ENCODE peak calls at places on chromosomes 4 and X, in seven cellular contexts. Q is IMR-90, M is suprapubic skin, F is transverse colon, D is endothelial cell of umbilical vein, U is breast epithelium, Y is GM12878. R is an unnamed sample.
A peak's percentile ranks its signal among the peaks of the same experiment; 100 is the strongest.

GRCh38 chr4:121030151-121030550 is 42.2 kb downstream of the NDNF start:
- DNase-seq in Q (no peak), M (no peak), F (no peak), D (no peak), U (no peak), Y (no peak), R (no peak)

GRCh38 chr4:41882622-41883347 is 52.4 kb upstream of the TMEM33 start:
- DNase-seq in Q (peak; percentile 23), M (no peak), F (no peak), D (peak; percentile 35), U (peak; percentile 54), Y (no peak), R (peak; percentile 39)

GRCh38 chr4:61428950-61429349 is 228.8 kb downstream of the ADGRL3 start:
- DNase-seq in Q (no peak), M (no peak), F (no peak), D (no peak), U (no peak), Y (no peak), R (no peak)

GRCh38 chrX:42602136-42602535 is 175.8 kb downstream of the PPP1R2C start:
- DNase-seq in Q (no peak), M (no peak), F (no peak), D (no peak), U (no peak), Y (no peak), R (no peak)

GRCh38 chr4:140281828-140282227 is 91.6 kb upstream of the SCOC start:
- DNase-seq in Q (peak; percentile 22), M (no peak), F (no peak), D (peak; percentile 29), U (no peak), Y (no peak), R (no peak)

GRCh38 chr4:2356123-2357069 is 62.0 kb downstream of the ZFYVE28 start:
- DNase-seq in Q (no peak), M (peak; percentile 35), F (peak; percentile 4), D (no peak), U (peak; percentile 31), Y (no peak), R (no peak)

GRCh38 chr4:173009129-173009823 is 159.3 kb upstream of the GALNT7 start:
- DNase-seq in Q (peak; percentile 76), M (no peak), F (no peak), D (no peak), U (no peak), Y (no peak), R (no peak)

GRCh38 chrX:37746951-37747350 is 32.9 kb upstream of the CYBB start:
- DNase-seq in Q (no peak), M (no peak), F (no peak), D (no peak), U (no peak), Y (no peak), R (no peak)

GRCh38 chrX:127317159-127317558 is 497.6 kb downstream of the PRR32 start:
- DNase-seq in Q (no peak), M (no peak), F (no peak), D (no peak), U (no peak), Y (no peak), R (no peak)

DNA sequence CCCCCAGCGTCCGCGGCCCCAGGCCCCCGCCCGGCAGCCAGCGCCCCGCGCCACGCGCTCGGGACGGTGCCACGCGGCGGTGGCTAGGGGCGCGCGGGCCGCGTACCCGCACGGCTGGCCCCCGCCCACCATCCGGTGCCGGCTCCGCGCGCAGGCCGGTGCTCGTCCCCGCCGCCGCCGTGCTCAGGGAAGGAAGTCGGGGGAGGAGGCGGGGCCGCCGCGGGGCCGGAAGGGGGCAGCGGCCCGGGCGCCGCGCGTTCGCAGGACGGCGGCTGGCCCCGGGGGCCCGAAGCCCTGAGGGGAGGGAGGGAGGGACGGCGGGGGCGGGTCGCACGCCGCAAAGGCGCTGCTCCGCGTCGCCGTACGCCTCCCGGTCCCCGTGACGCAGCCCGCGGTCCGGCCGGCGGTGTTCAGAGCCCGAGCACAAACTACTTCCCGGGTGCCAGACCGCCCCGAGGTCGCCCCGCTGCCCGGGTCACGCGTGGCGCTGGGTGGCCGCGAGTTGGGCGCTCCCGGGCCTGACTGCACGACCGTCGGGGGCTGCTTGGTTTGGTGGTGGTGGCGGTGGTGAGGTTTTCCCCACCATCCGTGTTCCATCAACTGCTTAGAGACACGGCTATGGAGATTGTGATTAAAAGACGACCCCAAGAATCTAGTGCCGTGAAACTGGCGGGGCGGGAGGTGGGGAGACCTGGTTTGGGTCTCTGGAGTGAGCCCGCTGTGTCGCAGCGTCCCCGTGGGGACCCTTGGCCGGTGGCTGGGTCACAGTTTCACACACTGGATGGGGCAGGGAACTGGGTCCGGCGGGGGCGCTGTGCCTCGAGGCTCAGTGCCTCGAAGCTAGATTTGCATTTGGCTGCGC is at the start of gene DCTD:
- DNase-seq in Q (peak; percentile 65), M (peak; percentile 82), F (peak; percentile 83), D (peak; percentile 60), U (peak; percentile 60), Y (no peak), R (peak; percentile 79)
- TF ChIP-seq POLR2A in Q (peak; percentile 39), M (no peak), F (peak; percentile 64), D (peak; percentile 21), U (no peak), Y (peak; percentile 87), R (peak; percentile 80)

DNA sequence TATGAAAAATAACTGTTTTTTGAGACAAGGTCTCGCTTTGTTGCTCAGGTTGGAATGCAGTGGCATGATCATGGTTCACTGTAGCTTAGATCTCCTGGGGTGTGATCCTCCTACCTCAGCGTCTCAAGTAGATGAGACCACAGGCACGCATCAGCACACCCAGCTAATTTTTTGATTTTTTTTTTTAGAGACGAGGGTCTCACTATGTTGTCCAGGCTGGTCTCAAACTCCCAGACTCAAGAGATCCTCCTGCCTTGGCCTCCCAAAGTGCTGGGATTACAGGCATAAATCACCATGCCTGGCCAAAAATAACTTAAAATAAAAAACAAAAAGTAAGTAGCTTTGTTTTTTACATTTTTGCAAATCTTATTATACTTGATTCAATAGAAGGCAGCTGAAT is 63.3 kb downstream of the NOCT start:
- DNase-seq in Q (no peak), M (no peak), F (no peak), D (no peak), U (no peak), Y (no peak), R (no peak)
- H3K27ac ChIP-seq in Q (no peak overlapping the region), M (no peak overlapping the region), F (peak overlapping the region; percentile 97), D (no peak overlapping the region), U (no peak overlapping the region), Y (no peak overlapping the region), R (no peak overlapping the region)

DNA sequence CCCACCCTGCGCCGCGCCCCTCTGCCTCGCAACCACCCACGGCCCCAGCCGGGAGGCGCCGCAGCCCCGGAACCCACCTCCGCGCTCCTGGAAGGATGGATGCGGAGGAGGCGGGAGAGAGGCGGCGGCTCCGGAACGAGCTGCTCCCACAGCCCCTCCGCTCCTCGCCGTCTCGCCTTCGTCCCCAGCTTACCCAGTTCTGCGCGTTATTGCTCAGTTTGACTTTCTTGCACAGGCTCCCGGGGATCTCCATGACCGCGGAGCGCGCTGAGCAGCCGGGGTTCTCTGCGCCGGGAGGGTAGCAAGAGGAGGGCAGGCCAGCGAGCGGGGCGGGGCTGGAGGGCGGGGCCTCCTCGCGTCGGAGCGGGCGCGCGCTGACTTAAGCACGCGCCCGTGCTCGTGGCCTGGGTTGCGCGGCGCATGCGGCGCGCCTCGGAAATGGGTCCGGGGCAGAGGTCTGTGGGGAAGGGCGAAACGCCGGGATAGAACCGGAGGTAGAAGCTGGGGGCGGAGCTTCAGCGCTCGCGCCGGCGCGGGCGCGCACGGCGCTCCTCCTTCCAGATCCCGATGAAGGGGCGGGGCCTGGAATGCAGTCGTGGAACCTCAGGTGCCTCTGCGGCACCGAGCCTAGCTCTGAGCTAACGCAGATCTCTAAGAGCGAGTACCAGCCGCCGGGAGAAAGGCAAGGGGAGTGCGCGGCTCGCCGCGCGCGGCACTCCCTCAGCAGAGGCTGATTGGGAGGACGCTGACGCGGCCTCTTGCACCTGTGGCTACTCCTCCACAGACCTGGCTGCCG is at the start of gene PAPSS1:
- DNase-seq in Q (peak; percentile 96), M (peak; percentile 98), F (peak; percentile 99), D (peak; percentile 99), U (peak; percentile 96), Y (peak; percentile 81), R (peak; percentile 99)
- TF ChIP-seq POLR2A in Q (peak; percentile 46), M (no peak), F (peak; percentile 88), D (peak; percentile 84), U (peak; percentile 77), Y (peak; percentile 75), R (peak; percentile 96)

GRCh38 chr4:128470492-128471053 is 183.0 kb upstream of the PGRMC2 start:
- DNase-seq in Q (no peak), M (no peak), F (no peak), D (no peak), U (no peak), Y (no peak), R (no peak)

GRCh38 chr4:128465523-128465922 is 177.9 kb upstream of the PGRMC2 start:
- DNase-seq in Q (no peak), M (no peak), F (no peak), D (no peak), U (no peak), Y (no peak), R (no peak)

GRCh38 chr4:128463006-128463405 is 175.4 kb upstream of the PGRMC2 start:
- DNase-seq in Q (no peak), M (no peak), F (no peak), D (no peak), U (no peak), Y (no peak), R (no peak)

GRCh38 chr4:128471576-128471975 is 184.0 kb upstream of the PGRMC2 start:
- DNase-seq in Q (no peak), M (no peak), F (no peak), D (no peak), U (no peak), Y (no peak), R (no peak)

GRCh38 chr4:128468485-128468989 is 180.9 kb upstream of the PGRMC2 start:
- DNase-seq in Q (peak; percentile 99), M (peak; percentile 87), F (peak; percentile 67), D (peak; percentile 90), U (no peak), Y (no peak), R (peak; percentile 88)
- H3K27ac ChIP-seq in Q (peak overlapping the region; percentile 39), M (peak overlapping the region; percentile 53), F (peak overlapping the region; percentile 25), D (peak overlapping the region; percentile 19), U (peak overlapping the region; percentile 31), Y (no peak overlapping the region), R (peak overlapping the region; percentile 96)